ENCODE peak calls at places on chromosome 22, in four cellular contexts. One of them, this sample, is unnamed.

GRCh38 chr22:29380032-29380781 is 8.2 kb downstream of the AP1B1 start:
- DNase-seq in sigmoid colon: no peak
- DNase-seq in GM23338: no peak
- DNase-seq in SK-N-SH: no peak
- DNase-seq in this sample: no peak

GRCh38 chr22:28411125-28411524 is 268.5 kb downstream of the TTC28 start:
- DNase-seq in SK-N-SH: no peak
- DNase-seq in sigmoid colon: no peak
- DNase-seq in GM23338: no peak
- DNase-seq in this sample: no peak

GRCh38 chr22:20646377-20646776 is 127.5 kb upstream of the SERPIND1 start:
- DNase-seq in SK-N-SH: no peak
- DNase-seq in sigmoid colon: no peak
- DNase-seq in GM23338: no peak
- DNase-seq in this sample: no peak

GRCh38 chr22:41070665-41071331 is 21.6 kb upstream of the EP300 start:
- DNase-seq in sigmoid colon: no peak
- DNase-seq in GM23338: no peak
- DNase-seq in SK-N-SH: no peak
- DNase-seq in this sample: no peak

GRCh38 chr22:31585161-31585859 is 76.7 kb downstream of the PISD start:
- DNase-seq in SK-N-SH: no peak
- DNase-seq in GM23338: no peak
- DNase-seq in sigmoid colon: no peak
- DNase-seq in this sample: no peak

GRCh38 chr22:25202290-25202921 is 2.7 kb downstream of the CRYBB3 start:
- DNase-seq in GM23338: peak; percentile 85
- DNase-seq in SK-N-SH: peak; percentile 89
- DNase-seq in sigmoid colon: no peak
- DNase-seq in this sample: peak; percentile 57

GRCh38 chr22:39300198-39300830 is 19.1 kb downstream of the RPL3 start:
- DNase-seq in GM23338: peak; percentile 60
- DNase-seq in SK-N-SH: no peak
- DNase-seq in sigmoid colon: no peak
- DNase-seq in this sample: peak; percentile 42

GRCh38 chr22:21042978-21043855 is 2.5 kb upstream of the LRRC74B start:
- DNase-seq in sigmoid colon: no peak
- DNase-seq in SK-N-SH: no peak
- DNase-seq in GM23338: no peak
- DNase-seq in this sample: peak; percentile 35

GRCh38 chr22:41574847-41575381 is 14.1 kb downstream of the CSDC2 start:
- DNase-seq in SK-N-SH: no peak
- DNase-seq in GM23338: no peak
- DNase-seq in sigmoid colon: peak; percentile 94
- DNase-seq in this sample: peak; percentile 44

GRCh38 chr22:43203471-43203981 is 16.6 kb upstream of the TTLL12 start:
- DNase-seq in SK-N-SH: no peak
- DNase-seq in GM23338: peak; percentile 91
- DNase-seq in sigmoid colon: no peak
- DNase-seq in this sample: no peak

GRCh38 chr22:44139773-44140172 is 41.0 kb upstream of the PARVG start:
- DNase-seq in GM23338: no peak
- DNase-seq in SK-N-SH: no peak
- DNase-seq in sigmoid colon: no peak
- DNase-seq in this sample: no peak

GRCh38 chr22:38304526-38304925 is 12.7 kb downstream of the CSNK1E start:
- DNase-seq in GM23338: no peak
- DNase-seq in SK-N-SH: no peak
- DNase-seq in sigmoid colon: no peak
- DNase-seq in this sample: no peak

GRCh38 chr22:19723990-19724827 is 870 bp downstream of the GP1BB start:
- DNase-seq in GM23338: peak; percentile 82
- DNase-seq in SK-N-SH: no peak
- DNase-seq in sigmoid colon: no peak
- DNase-seq in this sample: no peak

GRCh38 chr22:18104566-18104965 is 6.0 kb upstream of the TUBA8 start:
- DNase-seq in GM23338: no peak
- DNase-seq in SK-N-SH: no peak
- DNase-seq in sigmoid colon: no peak
- DNase-seq in this sample: no peak

GRCh38 chr22:27251563-27251962 is 550.0 kb downstream of the MN1 start:
- DNase-seq in SK-N-SH: no peak
- DNase-seq in sigmoid colon: no peak
- DNase-seq in GM23338: no peak
- DNase-seq in this sample: no peak

GRCh38 chr22:27250418-27250817 is 551.1 kb downstream of the MN1 start:
- DNase-seq in SK-N-SH: no peak
- DNase-seq in GM23338: no peak
- DNase-seq in sigmoid colon: no peak
- DNase-seq in this sample: no peak

GRCh38 chr22:27253541-27253940 is 548.0 kb downstream of the MN1 start:
- DNase-seq in GM23338: no peak
- DNase-seq in sigmoid colon: no peak
- DNase-seq in SK-N-SH: no peak
- DNase-seq in this sample: no peak

GRCh38 chr22:27253108-27253507 is 548.4 kb downstream of the MN1 start:
- DNase-seq in GM23338: no peak
- DNase-seq in SK-N-SH: no peak
- DNase-seq in sigmoid colon: no peak
- DNase-seq in this sample: no peak

GRCh38 chr22:27252282-27253049 is 549.1 kb downstream of the MN1 start:
- DNase-seq in SK-N-SH: no peak
- DNase-seq in GM23338: no peak
- DNase-seq in sigmoid colon: peak; percentile 87
- DNase-seq in this sample: no peak
- TF ChIP-seq POLR2AphosphoS5 in SK-N-SH: no peak
- TF ChIP-seq POLR2AphosphoS5 in GM23338: no peak
- TF ChIP-seq POLR2AphosphoS5 in sigmoid colon: peak; percentile 28
- TF ChIP-seq POLR2AphosphoS5 in this sample: no peak

GRCh38 chr22:30424471-30425326 is 869 bp upstream of the MTFP1 start:
- DNase-seq in sigmoid colon: no peak
- DNase-seq in SK-N-SH: no peak
- DNase-seq in GM23338: peak; percentile 48
- DNase-seq in this sample: peak; percentile 23
- H3K4me1 ChIP-seq in sigmoid colon: no peaks in the 10 kb centered on the region
- H3K4me1 ChIP-seq in SK-N-SH: peaks cover 46% of the 10 kb centered on the region
- H3K4me1 ChIP-seq in GM23338: peaks cover 13% of the 10 kb centered on the region
- H3K4me1 ChIP-seq in this sample: peaks cover 46% of the 10 kb centered on the region

DNA sequence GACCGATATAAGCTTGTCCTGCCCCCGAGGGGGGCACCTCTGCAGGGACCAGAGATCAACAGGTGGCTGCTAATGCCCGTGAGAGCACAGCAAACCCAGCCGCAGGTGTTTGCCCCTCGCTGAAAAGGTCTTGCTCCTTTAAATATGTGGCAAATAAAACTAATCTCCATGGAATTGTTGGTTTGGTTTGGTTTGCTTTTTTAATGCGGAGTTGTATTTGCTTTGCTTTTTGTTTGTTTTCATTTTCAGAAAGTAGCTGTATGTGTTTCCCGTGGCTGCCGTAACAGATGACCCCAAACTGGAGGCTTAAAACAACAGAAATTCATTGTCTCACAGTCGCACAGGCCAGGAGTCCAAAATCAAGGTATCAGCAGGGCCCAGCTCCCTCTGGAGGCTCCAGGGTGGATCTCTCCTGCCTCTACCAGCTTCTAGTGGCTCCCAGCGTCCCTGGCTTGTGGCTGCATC is 93.0 kb downstream of the CELSR1 start:
- DNase-seq in SK-N-SH: no peak
- DNase-seq in GM23338: peak; percentile 43
- DNase-seq in sigmoid colon: no peak
- DNase-seq in this sample: no peak
- TF ChIP-seq CTCF in SK-N-SH: peak; percentile 10
- TF ChIP-seq CTCF in GM23338: no peak
- TF ChIP-seq CTCF in sigmoid colon: no peak
- TF ChIP-seq CTCF in this sample: no peak

GRCh38 chr22:32850591-32851517 is 49.3 kb downstream of the TIMP3 start:
- DNase-seq in SK-N-SH: no peak
- DNase-seq in GM23338: no peak
- DNase-seq in sigmoid colon: peak; percentile 97
- DNase-seq in this sample: peak; percentile 63
- TF ChIP-seq POLR2AphosphoS5 in SK-N-SH: no peak
- TF ChIP-seq POLR2AphosphoS5 in GM23338: no peak
- TF ChIP-seq POLR2AphosphoS5 in sigmoid colon: peak; percentile 66
- TF ChIP-seq POLR2AphosphoS5 in this sample: peak; percentile 35

This sample was measured in transverse colon.